ENCODE peak calls at places on chromosomes 1 and 21, in ten cellular contexts. H is left lung; I is body of pancreas; M is sigmoid colon; P is uterus; R is mesendoderm; O is CD4-positive, alpha-beta T cell; U is left ventricle myocardium inferior; C is neural progenitor cell; T is pancreas. Y is an unnamed sample.

GRCh38 chr1:101262060-101262459 is 25.2 kb downstream of the S1PR1 start:
- DNase-seq in M (no peak), R (no peak), P (no peak), U (no peak), C (no peak), T (no peak), H (no peak), I (no peak), O (no peak), Y (no peak)

GRCh38 chr1:10032590-10033358 is at the start of gene UBE4B:
- DNase-seq in U (peak; percentile 99), C (peak; percentile 100), P (peak; percentile 98), T (peak; percentile 99), O (peak; percentile 98), R (peak; percentile 99), I (peak; percentile 99), M (peak; percentile 98), H (peak; percentile 98), Y (peak; percentile 100)

GRCh38 chr1:21220815-21221214 is 44.1 kb upstream of the EIF4G3 start:
- DNase-seq in R (no peak), T (no peak), C (no peak), I (no peak), U (no peak), H (no peak), O (no peak), M (no peak), P (no peak), Y (no peak)

GRCh38 chr1:62508187-62508758 is 71.4 kb downstream of the USP1 start:
- DNase-seq in H (no peak), O (no peak), C (peak; percentile 17), M (no peak), U (no peak), P (no peak), R (peak; percentile 39), I (no peak), T (no peak), Y (peak; percentile 7)

GRCh38 chr1:1120096-1120495 is 4.2 kb upstream of the C1orf159 start:
- DNase-seq in I (no peak), R (no peak), U (peak; percentile 10), P (no peak), T (no peak), H (no peak), O (no peak), M (peak; percentile 49), C (no peak), Y (no peak)

GRCh38 chr1:87897486-87897885 is 568.8 kb downstream of the LMO4 start:
- DNase-seq in U (no peak), H (no peak), R (no peak), I (no peak), C (no peak), O (no peak), P (no peak), T (no peak), M (no peak), Y (no peak)

GRCh38 chr1:38915352-38915948 is 26.2 kb downstream of the RHBDL2 start:
- DNase-seq in M (no peak), O (no peak), U (no peak), R (peak; percentile 73), P (no peak), T (no peak), I (no peak), H (no peak), C (no peak), Y (no peak)

GRCh38 chr21:24844672-24845071 is 762.6 kb downstream of the MRPL39 start:
- DNase-seq in M (no peak), I (no peak), U (no peak), R (no peak), H (no peak), P (no peak), T (no peak), O (no peak), C (no peak), Y (no peak)

GRCh38 chr1:119774746-119775495 is 6.2 kb upstream of the HMGCS2 start:
- DNase-seq in I (no peak), H (no peak), T (no peak), U (no peak), R (no peak), P (no peak), O (no peak), M (no peak), C (no peak), Y (no peak)

GRCh38 chr1:25054526-25054925 is 124.5 kb upstream of the RUNX3 start:
- DNase-seq in I (no peak), P (no peak), T (no peak), U (no peak), H (no peak), O (no peak), M (no peak), R (no peak), C (no peak), Y (no peak)

GRCh38 chr1:151327903-151328674 is 873 bp upstream of the PI4KB start:
- DNase-seq in C (peak; percentile 70), R (peak; percentile 63), U (no peak), M (no peak), P (peak; percentile 36), T (peak; percentile 34), I (peak; percentile 34), O (no peak), H (peak; percentile 42), Y (peak; percentile 6)

GRCh38 chr1:6157528-6158174 is 22.5 kb downstream of the CHD5 start:
- DNase-seq in M (no peak), T (no peak), R (peak; percentile 79), U (no peak), I (no peak), H (no peak), P (no peak), O (no peak), C (no peak), Y (no peak)

GRCh38 chr1:94713472-94714141 is 106.5 kb upstream of the SLC44A3 start:
- DNase-seq in C (no peak), M (peak; percentile 98), U (peak; percentile 73), O (no peak), P (peak; percentile 92), R (peak; percentile 94), I (no peak), H (peak; percentile 94), T (no peak), Y (no peak)

GRCh38 chr1:209720326-209720725 is 15.7 kb downstream of the HSD11B1 start:
- DNase-seq in T (no peak), U (no peak), P (no peak), R (no peak), H (no peak), C (no peak), O (no peak), I (no peak), M (no peak), Y (no peak)

GRCh38 chr1:53376742-53377437 is 49.0 kb upstream of the LRP8 start:
- DNase-seq in O (no peak), C (no peak), R (no peak), I (no peak), M (no peak), T (no peak), P (peak; percentile 3), U (no peak), H (peak; percentile 8), Y (no peak)

GRCh38 chr1:53377438-53377841 is 49.6 kb upstream of the LRP8 start:
- DNase-seq in T (no peak), M (no peak), R (no peak), H (peak; percentile 29), C (no peak), I (no peak), U (no peak), P (peak; percentile 9), O (no peak), Y (no peak)

GRCh38 chr1:53373246-53373645 is 45.4 kb upstream of the LRP8 start:
- DNase-seq in M (no peak), H (no peak), I (no peak), T (no peak), P (no peak), U (no peak), C (no peak), O (no peak), R (no peak), Y (no peak)

GRCh38 chr1:53376041-53376461 is 48.2 kb upstream of the LRP8 start:
- DNase-seq in R (no peak), H (peak; percentile 18), M (no peak), I (no peak), O (no peak), P (peak; percentile 9), C (no peak), U (no peak), T (no peak), Y (no peak)

DNA sequence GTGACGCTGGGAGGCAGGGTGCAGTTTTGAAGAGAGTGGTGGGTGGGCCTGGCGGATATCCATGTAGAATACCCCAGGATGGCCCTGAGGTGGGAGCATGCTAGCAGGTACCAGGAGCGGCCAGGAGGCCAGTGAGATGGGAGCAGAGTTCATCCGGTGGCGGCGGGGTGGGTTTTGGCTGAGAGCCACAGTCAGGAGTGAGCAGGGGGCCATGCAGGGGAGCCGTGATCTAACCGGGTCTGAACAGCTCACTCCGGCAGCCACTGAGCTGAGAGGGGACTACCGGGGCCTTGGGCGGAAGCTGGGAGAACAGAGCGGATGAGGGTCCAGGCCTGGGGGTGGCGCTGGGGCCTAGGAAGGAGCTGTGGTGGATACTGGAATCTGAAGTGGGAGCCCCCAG is 47.6 kb upstream of the LRP8 start:
- DNase-seq in T (no peak), M (no peak), H (peak; percentile 15), O (no peak), P (peak; percentile 6), C (no peak), U (no peak), I (no peak), R (no peak), Y (no peak)
- H3K27me3 ChIP-seq in T (no peaks in the 10 kb centered on the region), M (no peaks in the 10 kb centered on the region), H (peaks cover 7% of the 10 kb centered on the region), O (no peaks in the 10 kb centered on the region), P (no peaks in the 10 kb centered on the region), C (no peaks in the 10 kb centered on the region), U (peaks cover 66% of the 10 kb centered on the region), I (no peaks in the 10 kb centered on the region), R (no peaks in the 10 kb centered on the region), Y (no peaks in the 10 kb centered on the region)

GRCh38 chr1:111392460-111392945 is 35.0 kb downstream of the OVGP1 start:
- DNase-seq in T (no peak), C (no peak), U (no peak), M (no peak), H (no peak), O (no peak), R (no peak), P (no peak), I (no peak), Y (no peak)
- H3K27me3 ChIP-seq in T (no peaks in the 10 kb centered on the region), C (no peaks in the 10 kb centered on the region), U (peaks cover 57% of the 10 kb centered on the region), M (no peaks in the 10 kb centered on the region), H (no peaks in the 10 kb centered on the region), O (no peaks in the 10 kb centered on the region), R (no peaks in the 10 kb centered on the region), P (no peaks in the 10 kb centered on the region), I (no peaks in the 10 kb centered on the region), Y (no peaks in the 10 kb centered on the region)

DNA sequence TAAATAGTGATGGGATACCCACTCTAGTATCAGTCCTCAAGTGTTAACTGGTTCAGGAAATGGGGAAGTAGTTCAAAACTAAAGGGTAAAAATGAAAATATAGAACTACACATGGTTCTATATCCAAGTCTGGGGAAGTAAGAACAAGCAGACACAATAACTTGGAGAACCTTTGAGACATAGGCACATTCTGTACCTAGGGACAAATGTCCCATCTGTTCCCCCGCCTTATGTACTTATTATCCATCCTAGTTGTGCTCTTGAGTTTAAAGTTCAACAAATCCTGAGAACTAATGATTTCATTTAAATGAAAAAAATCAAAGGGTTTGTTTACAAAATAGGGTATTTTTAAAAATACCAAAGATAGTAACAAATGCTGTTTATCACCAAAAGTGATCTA is 32.5 kb downstream of the WNT2B start:
- DNase-seq in H (no peak), U (no peak), R (no peak), T (no peak), O (no peak), P (no peak), I (no peak), C (no peak), M (no peak), Y (no peak)
- H3K27me3 ChIP-seq in H (no peaks in the 10 kb centered on the region), U (no peaks in the 10 kb centered on the region), R (no peaks in the 10 kb centered on the region), T (no peaks in the 10 kb centered on the region), O (no peaks in the 10 kb centered on the region), P (no peaks in the 10 kb centered on the region), I (no peaks in the 10 kb centered on the region), C (no peaks in the 10 kb centered on the region), M (no peaks in the 10 kb centered on the region), Y (no peaks in the 10 kb centered on the region)

GRCh38 chr1:36508257-36508656 is 25.5 kb upstream of the CSF3R start:
- DNase-seq in C (no peak), M (peak; percentile 27), R (no peak), H (no peak), T (no peak), U (no peak), P (no peak), I (no peak), O (no peak), Y (no peak)
- H3K27me3 ChIP-seq in C (peaks cover 10% of the 10 kb centered on the region), M (peaks cover 17% of the 10 kb centered on the region), R (no peaks in the 10 kb centered on the region), H (peaks cover 29% of the 10 kb centered on the region), T (no peaks in the 10 kb centered on the region), U (peaks cover 94% of the 10 kb centered on the region), P (no peaks in the 10 kb centered on the region), I (no peaks in the 10 kb centered on the region), O (peaks cover under 1% of the 10 kb centered on the region), Y (no peaks in the 10 kb centered on the region)